ENCODE peak calls at places on chromosome 6, in six cellular contexts. U is epithelial cell of proximal tubule, A is left cardiac atrium, V is NCI-H1930, E is NCI-H2029 treated with DMSO at 0.1 percent for 48 hours, P is Caki2. O is an unnamed sample.

GRCh38 chr6:92274588-92274987 is 1144.8 kb downstream of the EPHA7 start:
- DNase-seq in U (no peak), A (no peak), V (no peak), E (no peak), P (no peak), O (no peak)

GRCh38 chr6:116410945-116411623 is 40.3 kb downstream of the DSE start:
- DNase-seq in U (no peak), A (no peak), V (no peak), E (peak), P (peak), O (no peak)

GRCh38 chr6:89989742-89990141 is 95.5 kb downstream of the GJA10 start:
- DNase-seq in U (peak), A (no peak), V (no peak), E (no peak), P (no peak), O (no peak)

GRCh38 chr6:137659871-137660270 is 165.7 kb upstream of the OLIG3 start:
- DNase-seq in U (peak), A (no peak), V (no peak), E (no peak), P (peak), O (no peak)

GRCh38 chr6:53800976-53801375 is 6.2 kb downstream of the LRRC1 start:
- DNase-seq in U (no peak), A (no peak), V (no peak), E (no peak), P (no peak), O (no peak)

GRCh38 chr6:112037783-112038216 is 16.1 kb upstream of the CCN6 start:
- DNase-seq in U (peak), A (peak), V (no peak), E (no peak), P (peak), O (no peak)

GRCh38 chr6:15401769-15402250 is 155.9 kb downstream of the JARID2 start:
- DNase-seq in U (no peak), A (no peak), V (no peak), E (no peak), P (peak), O (no peak)

GRCh38 chr6:6221829-6222535 is 98.5 kb downstream of the F13A1 start:
- DNase-seq in U (no peak), A (no peak), V (peak), E (no peak), P (no peak), O (no peak)

GRCh38 chr6:166586424-166587156 is at the start of gene RAMACL:
- DNase-seq in U (no peak), A (no peak), V (no peak), E (no peak), P (peak), O (no peak)

GRCh38 chr6:154528286-154528915 is 17.9 kb upstream of the CNKSR3 start:
- DNase-seq in U (no peak), A (no peak), V (no peak), E (no peak), P (no peak), O (no peak)

GRCh38 chr6:133890941-133891813 is 2.3 kb downstream of the TCF21 start:
- DNase-seq in U (no peak), A (peak), V (no peak), E (no peak), P (peak), O (no peak)

GRCh38 chr6:13296536-13296997 is 31.8 kb downstream of the TBC1D7 start:
- DNase-seq in U (no peak), A (no peak), V (no peak), E (no peak), P (no peak), O (no peak)

GRCh38 chr6:3468585-3468984 is 11.7 kb upstream of the SLC22A23 start:
- DNase-seq in U (no peak), A (no peak), V (no peak), E (no peak), P (no peak), O (no peak)

GRCh38 chr6:86730216-86730615 is 207.1 kb upstream of the HTR1E start:
- DNase-seq in U (no peak), A (no peak), V (no peak), E (no peak), P (no peak), O (no peak)

GRCh38 chr6:42428326-42429041 is 23.2 kb downstream of the TRERF1 start:
- DNase-seq in U (no peak), A (peak), V (no peak), E (no peak), P (no peak), O (no peak)

GRCh38 chr6:170378502-170378901 is 71.9 kb downstream of the FAM120B start:
- DNase-seq in U (no peak), A (no peak), V (no peak), E (no peak), P (no peak), O (no peak)

GRCh38 chr6:22451960-22452359 is 117.4 kb upstream of the HDGFL1 start:
- DNase-seq in U (no peak), A (no peak), V (no peak), E (no peak), P (no peak), O (no peak)

GRCh38 chr6:110826236-110827129 is 11.2 kb upstream of the CDK19 start:
- DNase-seq in U (no peak), A (no peak), V (no peak), E (no peak), P (no peak), O (no peak)

O was measured in NCI-H2107.